ENCODE peak calls at places on chromosomes 3 and 15, in four cellular contexts. K, V, T and C are unnamed samples.

GRCh38 chr15:89167267-89168176 is 53.9 kb downstream of the RLBP1 start:
- DNase-seq in K (peak; percentile 65), V (no peak), T (peak; percentile 58), C (no peak)

GRCh38 chr3:134311265-134311664 is 60.6 kb upstream of the RYK start:
- DNase-seq in K (peak; percentile 77), V (no peak), T (no peak), C (no peak)

GRCh38 chr3:46923559-46924350 is 46.2 kb downstream of the PTH1R start:
- DNase-seq in K (peak; percentile 12), V (peak; percentile 69), T (no peak), C (no peak)

GRCh38 chr15:60004846-60005351 is 788 bp downstream of the FOXB1 start:
- DNase-seq in K (peak; percentile 6), V (no peak), T (no peak), C (no peak)

GRCh38 chr3:58824285-58824684 is 157.7 kb upstream of the FAM3D start:
- DNase-seq in K (peak; percentile 73), V (no peak), T (peak; percentile 29), C (no peak)

GRCh38 chr3:170421758-170422157 is 3.1 kb downstream of the CLDN11 start:
- DNase-seq in K (no peak), V (no peak), T (no peak), C (no peak)

GRCh38 chr3:27623085-27623753 is 98.9 kb downstream of the EOMES start:
- DNase-seq in K (peak; percentile 28), V (no peak), T (no peak), C (no peak)

GRCh38 chr15:101318810-101319200 is 23.8 kb upstream of the SNRPA1 start:
- DNase-seq in K (no peak), V (no peak), T (no peak), C (no peak)

GRCh38 chr3:142269777-142270176 is 44.4 kb upstream of the GK5 start:
- DNase-seq in K (no peak), V (no peak), T (no peak), C (no peak)

GRCh38 chr3:190537131-190537530 is 23.2 kb downstream of the IL1RAP start:
- DNase-seq in K (no peak), V (no peak), T (no peak), C (no peak)

GRCh38 chr3:5520237-5520636 is 332.7 kb downstream of the EDEM1 start:
- DNase-seq in K (no peak), V (no peak), T (no peak), C (no peak)

GRCh38 chr3:64342940-64343691 is 117.8 kb upstream of the PRICKLE2 start:
- DNase-seq in K (peak; percentile 92), V (no peak), T (peak; percentile 38), C (no peak)

GRCh38 chr3:123634149-123635051 is 49.5 kb upstream of the HACD2 start:
- DNase-seq in K (peak; percentile 44), V (no peak), T (no peak), C (no peak)

GRCh38 chr3:107846282-107846852 is 244.5 kb downstream of the CD47 start:
- DNase-seq in K (peak; percentile 64), V (no peak), T (peak; percentile 58), C (no peak)

GRCh38 chr3:87298111-87298718 is 21.8 kb upstream of the POU1F1 start:
- DNase-seq in K (peak; percentile 32), V (no peak), T (no peak), C (peak; percentile 2)

GRCh38 chr15:74349241-74349766 is 18.1 kb downstream of the CYP11A1 start:
- DNase-seq in K (no peak), V (no peak), T (no peak), C (no peak)

GRCh38 chr3:129567176-129567705 is 24.3 kb downstream of the H1-8 start:
- DNase-seq in K (no peak), V (no peak), T (no peak), C (no peak)
- TF ChIP-seq POLR2A in K (no peak), V (no peak), T (no peak), C (no peak)

DNA sequence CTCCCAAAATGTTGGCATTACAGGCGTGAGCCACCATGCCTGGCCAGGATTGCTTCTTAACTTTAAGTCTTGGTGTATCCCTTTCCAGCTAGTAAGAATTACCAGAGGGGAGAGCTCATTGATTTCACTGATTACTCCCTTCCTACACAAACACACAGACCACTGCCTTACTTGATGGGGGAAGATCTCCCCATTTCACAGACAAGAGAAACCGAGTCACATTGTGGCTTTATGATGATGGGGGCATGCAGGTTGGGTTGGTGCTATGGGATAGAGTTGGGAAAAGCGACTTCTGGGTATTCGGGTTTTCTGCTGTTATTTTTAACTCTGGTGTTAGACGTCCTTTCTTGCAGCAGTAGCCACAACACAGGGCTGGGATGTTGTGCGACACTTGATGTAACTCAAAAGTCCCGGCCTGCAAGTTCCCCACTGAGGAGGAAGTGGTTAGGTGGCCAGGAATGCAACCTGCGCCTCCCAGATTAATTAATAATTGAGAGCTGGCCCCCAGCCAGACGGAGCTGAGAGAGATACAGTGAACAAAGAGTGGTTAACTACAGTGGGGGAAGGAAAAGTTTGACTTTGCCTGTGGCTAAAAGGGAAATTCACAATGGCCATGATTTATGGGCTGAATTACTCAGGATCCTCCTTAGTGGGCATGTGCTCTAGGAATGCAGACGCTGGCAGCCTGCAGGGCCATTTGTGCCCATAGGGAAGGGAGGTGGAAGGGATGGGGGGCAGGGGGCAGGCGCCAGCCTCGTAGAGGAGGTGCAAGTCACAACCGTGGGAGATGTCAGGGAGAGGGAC is 63.6 kb downstream of the SMAD6 start:
- DNase-seq in K (no peak), V (no peak), T (no peak), C (no peak)
- TF ChIP-seq POLR2A in K (no peak), V (no peak), T (no peak), C (no peak)

DNA sequence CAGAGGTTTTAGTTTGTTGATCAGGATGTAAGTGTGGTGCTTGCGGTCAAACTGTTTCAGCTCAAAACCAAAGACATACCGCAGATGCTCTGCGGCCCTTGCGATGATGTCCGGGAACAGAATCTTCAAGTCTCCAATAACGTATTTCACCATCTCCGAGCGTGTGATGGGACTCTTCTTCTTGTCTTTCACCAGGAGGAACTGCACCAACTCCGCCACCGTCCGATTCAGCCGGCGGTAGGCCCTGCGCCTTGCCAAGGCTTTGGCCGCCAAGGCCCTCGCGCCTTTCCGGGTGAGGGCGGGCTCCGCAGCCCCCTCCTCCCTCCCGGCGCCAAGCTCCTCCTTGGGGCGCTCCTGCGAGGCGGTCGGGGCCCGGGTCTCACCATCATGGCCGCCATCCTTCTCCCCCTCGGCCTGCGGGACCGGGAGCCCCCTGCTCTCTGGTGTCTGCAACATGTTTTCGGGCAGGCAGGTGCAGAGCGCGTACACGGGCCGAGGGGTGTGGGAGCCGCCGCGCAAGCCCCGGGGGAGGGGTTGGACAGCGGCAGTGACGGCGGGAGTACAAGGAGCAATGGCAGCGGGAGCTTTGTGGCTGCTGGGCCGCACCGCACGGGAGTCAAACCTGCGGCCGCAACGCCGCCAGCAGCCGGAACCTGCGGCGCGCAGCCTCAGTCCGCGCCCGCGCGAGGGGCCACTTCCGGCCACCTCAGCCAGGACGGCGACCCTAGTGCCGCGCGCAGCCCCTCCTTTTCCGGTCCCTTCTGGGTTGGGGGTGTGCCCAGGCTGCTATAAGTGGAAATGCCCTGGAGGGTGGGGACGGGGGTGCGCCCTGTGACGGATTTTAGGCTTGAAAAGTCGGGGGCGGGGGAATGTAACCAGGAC is at the start of gene MAGEF1:
- DNase-seq in K (peak; percentile 81), V (peak; percentile 71), T (peak; percentile 82), C (peak; percentile 75)
- TF ChIP-seq POLR2A in K (peak; percentile 56), V (peak; percentile 67), T (peak; percentile 75), C (no peak)

DNA sequence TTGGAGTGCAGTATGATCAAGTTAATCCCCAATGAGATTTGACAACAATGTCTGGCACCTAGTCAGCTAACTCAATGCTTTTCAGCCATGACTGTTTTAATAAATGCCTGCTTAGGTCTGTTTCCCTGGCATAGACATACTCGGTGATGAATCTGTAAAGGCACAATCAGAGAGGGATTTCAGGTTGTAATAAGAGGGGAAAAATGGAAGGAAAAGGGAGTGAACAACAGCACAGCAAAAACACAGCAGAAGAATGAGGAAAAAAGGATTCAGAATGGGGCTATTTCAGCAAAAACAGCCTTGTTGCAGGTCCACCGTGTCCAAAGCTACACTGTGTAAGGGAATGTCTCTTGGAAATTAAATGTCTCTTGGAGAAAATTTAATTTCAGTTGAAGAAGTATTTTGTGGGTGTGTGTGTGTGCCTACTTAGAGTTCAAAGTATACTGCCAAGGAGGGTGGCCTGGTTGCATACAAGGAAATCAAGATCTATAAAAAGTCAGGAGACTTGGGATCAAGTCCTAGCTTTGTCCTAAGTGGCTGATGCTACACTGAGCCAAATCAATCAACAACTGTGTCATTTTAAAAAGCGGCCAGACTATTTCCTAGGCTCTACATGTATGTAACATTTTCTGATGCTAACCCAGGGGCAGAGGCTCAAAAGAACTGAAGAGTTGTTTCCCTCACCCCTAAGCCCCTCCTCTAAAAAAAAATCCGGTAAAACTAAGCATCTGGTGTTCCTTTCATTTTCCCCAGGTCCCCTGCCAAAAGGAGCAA is 19.1 kb upstream of the CHD2 start:
- DNase-seq in K (no peak), V (no peak), T (no peak), C (no peak)
- TF ChIP-seq POLR2A in K (no peak), V (no peak), T (no peak), C (no peak)

GRCh38 chr3:129278970-129279906 is 568 bp downstream of the HMCES start:
- DNase-seq in K (peak; percentile 67), V (no peak), T (peak; percentile 22), C (no peak)
- TF ChIP-seq POLR2A in K (peak; percentile 77), V (peak; percentile 59), T (peak; percentile 60), C (no peak)

DNA sequence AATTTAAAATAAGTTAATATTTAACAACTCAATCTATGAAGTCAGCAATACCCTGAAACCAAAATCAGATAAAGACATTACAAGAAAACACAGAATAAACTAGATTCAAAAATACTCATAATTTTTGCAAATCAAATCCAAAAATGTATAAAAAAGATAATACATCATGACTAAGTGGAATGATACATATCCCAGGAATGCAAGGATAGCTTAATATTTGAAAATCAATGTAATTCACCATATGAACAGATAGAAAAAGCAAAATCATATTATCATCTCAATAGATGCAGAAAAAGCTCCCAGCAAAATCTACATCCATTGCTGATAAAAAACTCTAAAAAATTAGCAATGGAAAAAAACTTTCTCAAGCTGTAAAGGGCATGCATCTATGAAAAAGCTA is 70.5 kb downstream of the SETMAR start:
- DNase-seq in K (no peak), V (no peak), T (no peak), C (no peak)
- TF ChIP-seq POLR2A in K (no peak), V (no peak), T (no peak), C (no peak)